ENCODE peak calls at places on chromosome 18, in six cellular contexts. L is AG04449, Y is body of pancreas, K is bronchial epithelial cell, P is tibial nerve, W is lower lobe of right lung. Q is an unnamed sample.

GRCh38 chr18:54116541-54117257 is 107.8 kb downstream of the MBD2 start:
- DNase-seq in Y (no peak), K (no peak), L (no peak), P (no peak), W (no peak), Q (no peak)

GRCh38 chr18:7545734-7546133 is 21.4 kb upstream of the PTPRM start:
- DNase-seq in K (no peak), P (no peak), Y (no peak), W (no peak), L (no peak), Q (no peak)

GRCh38 chr18:63508634-63509033 is 31.9 kb downstream of the SERPINB5 start:
- DNase-seq in K (no peak), Y (no peak), W (no peak), L (no peak), P (no peak), Q (no peak)

GRCh38 chr18:27713037-27713726 is 463.7 kb downstream of the CDH2 start:
- DNase-seq in P (no peak), Y (no peak), W (no peak), L (no peak), K (no peak), Q (no peak)

GRCh38 chr18:48902023-48902855 is 48.5 kb downstream of the SMAD7 start:
- DNase-seq in W (peak; percentile 89), L (peak; percentile 61), K (peak; percentile 58), Y (peak; percentile 88), P (peak; percentile 56), Q (no peak)

GRCh38 chr18:49018961-49019445 is 68.2 kb upstream of the SMAD7 start:
- DNase-seq in P (no peak), Y (no peak), W (no peak), L (no peak), K (no peak), Q (no peak)

GRCh38 chr18:10053861-10054260 is 140.0 kb downstream of the VAPA start:
- DNase-seq in L (no peak), K (no peak), P (no peak), Y (no peak), W (no peak), Q (no peak)

GRCh38 chr18:68428026-68428425 is 286.9 kb downstream of the TMX3 start:
- DNase-seq in Y (no peak), L (peak; percentile 57), W (no peak), P (no peak), K (peak; percentile 96), Q (no peak)

GRCh38 chr18:10454800-10455550 is 540 bp downstream of the APCDD1 start:
- DNase-seq in L (no peak), P (no peak), W (peak; percentile 70), K (no peak), Y (peak; percentile 50), Q (no peak)

GRCh38 chr18:28078298-28078697 is 98.6 kb downstream of the CDH2 start:
- DNase-seq in Y (no peak), K (no peak), W (no peak), P (no peak), L (no peak), Q (no peak)

GRCh38 chr18:49052891-49053644 is 102.3 kb upstream of the SMAD7 start:
- DNase-seq in P (no peak), L (peak; percentile 92), Y (peak; percentile 17), W (no peak), K (no peak), Q (no peak)

GRCh38 chr18:20971886-20972267 is 139.7 kb downstream of the ROCK1 start:
- DNase-seq in Y (no peak), K (peak; percentile 26), W (no peak), P (no peak), L (no peak), Q (no peak)

GRCh38 chr18:41391616-41392610 is 563.1 kb upstream of the PIK3C3 start:
- DNase-seq in W (peak; percentile 45), K (peak; percentile 53), P (no peak), L (no peak), Y (peak; percentile 28), Q (no peak)

GRCh38 chr18:62865498-62865897 is 150.2 kb downstream of the PHLPP1 start:
- DNase-seq in P (no peak), K (no peak), Y (no peak), W (no peak), L (no peak), Q (no peak)

GRCh38 chr18:34120294-34120693 is 104.4 kb downstream of the NOL4 start:
- DNase-seq in Y (no peak), K (peak; percentile 29), L (no peak), W (no peak), P (no peak), Q (no peak)

GRCh38 chr18:10453261-10453884 is 1.1 kb upstream of the APCDD1 start:
- DNase-seq in W (no peak), K (no peak), P (no peak), Y (no peak), L (no peak), Q (no peak)

GRCh38 chr18:62281684-62282083 is 43.4 kb upstream of the TNFRSF11A start:
- DNase-seq in W (no peak), K (peak; percentile 91), P (no peak), L (peak; percentile 57), Y (no peak), Q (no peak)

GRCh38 chr18:42052137-42052708 is 97.2 kb downstream of the PIK3C3 start:
- DNase-seq in K (no peak), P (no peak), W (no peak), Y (no peak), L (no peak), Q (no peak)

GRCh38 chr18:56716692-56717146 is 65.6 kb downstream of the WDR7 start:
- DNase-seq in K (no peak), W (no peak), L (no peak), P (no peak), Y (no peak), Q (no peak)

GRCh38 chr18:23069481-23069880 is 65.8 kb upstream of the CABLES1 start:
- DNase-seq in K (no peak), P (no peak), L (no peak), Y (no peak), W (no peak), Q (no peak)

GRCh38 chr18:55096261-55097026 is 137.2 kb upstream of the CCDC68 start:
- DNase-seq in L (peak; percentile 38), Y (no peak), K (peak; percentile 62), W (no peak), P (peak; percentile 16), Q (peak; percentile 5)

GRCh38 chr18:61414116-61414515 is 80.9 kb downstream of the CDH20 start:
- DNase-seq in W (no peak), Y (no peak), P (no peak), L (no peak), K (no peak), Q (no peak)

GRCh38 chr18:36889316-36889715 is 60.4 kb downstream of the KIAA1328 start:
- DNase-seq in W (no peak), K (no peak), L (no peak), P (no peak), Y (no peak), Q (no peak)

GRCh38 chr18:11726556-11726955 is 37.5 kb downstream of the GNAL start:
- DNase-seq in L (no peak), K (peak; percentile 81), Y (no peak), P (no peak), W (no peak), Q (no peak)

GRCh38 chr18:76412818-76413565 is 82.0 kb downstream of the ZNF516 start:
- DNase-seq in W (no peak), P (no peak), L (no peak), Y (no peak), K (no peak), Q (no peak)

GRCh38 chr18:3585656-3586509 is 135.9 kb downstream of the TGIF1 start:
- DNase-seq in L (no peak), K (peak; percentile 75), P (peak; percentile 62), W (peak; percentile 89), Y (peak; percentile 82), Q (peak; percentile 55)

GRCh38 chr18:3581890-3582289 is 131.9 kb downstream of the TGIF1 start:
- DNase-seq in K (no peak), W (no peak), Y (no peak), P (no peak), L (no peak), Q (no peak)

GRCh38 chr18:3579701-3580100 is 129.7 kb downstream of the TGIF1 start:
- DNase-seq in Y (no peak), K (peak; percentile 82), P (no peak), W (no peak), L (peak; percentile 77), Q (no peak)

GRCh38 chr18:3584897-3585460 is 135.0 kb downstream of the TGIF1 start:
- DNase-seq in K (peak; percentile 33), L (no peak), P (no peak), W (no peak), Y (no peak), Q (no peak)

DNA sequence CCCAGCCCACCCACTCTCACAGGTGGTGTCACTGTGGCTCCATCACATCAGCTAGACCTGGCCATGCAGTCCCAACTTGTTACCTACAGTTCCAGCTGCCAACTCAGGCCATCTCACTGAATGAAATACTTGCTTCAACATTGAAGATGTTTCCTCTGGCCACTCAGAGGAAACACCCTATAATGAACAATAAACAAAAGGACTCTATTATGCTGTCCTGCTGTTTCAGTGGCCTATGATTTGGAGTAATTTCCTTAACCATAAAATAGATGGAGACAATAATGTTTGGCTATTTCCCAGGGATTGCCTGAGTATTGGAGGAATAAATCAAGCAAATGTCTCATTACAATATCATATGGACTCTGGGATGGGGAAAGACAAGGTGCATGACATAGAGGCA is 134.3 kb downstream of the TGIF1 start:
- DNase-seq in L (no peak), W (no peak), Y (no peak), K (no peak), P (no peak), Q (no peak)
- TF ChIP-seq CTCF in L (no peak), W (no peak), Y (no peak), K (no peak), P (no peak), Q (no peak)

DNA sequence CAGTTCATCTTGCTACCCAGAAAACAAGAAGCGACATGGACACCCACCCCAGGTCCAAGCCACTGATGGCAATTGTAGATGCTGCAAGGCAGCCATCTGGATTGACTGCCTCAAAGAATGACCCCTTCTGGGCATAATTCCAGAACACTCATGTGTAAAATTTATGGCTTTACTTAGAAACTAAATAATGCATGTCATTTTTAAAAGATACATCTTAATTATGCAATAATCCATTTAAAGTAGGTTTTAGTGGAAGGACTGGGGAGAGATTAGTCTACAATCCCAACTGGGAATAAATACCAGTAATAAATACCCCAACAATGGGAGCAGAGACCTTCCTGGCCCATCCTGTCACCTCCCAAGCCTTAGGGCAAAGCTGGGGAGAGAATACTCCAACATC is 247.7 kb downstream of the SS18 start:
- DNase-seq in P (no peak), K (no peak), W (no peak), L (no peak), Y (no peak), Q (no peak)
- H3K4me3 ChIP-seq in P (no peak overlapping the region), K (no peak overlapping the region), W (no peak overlapping the region), L (no peak overlapping the region), Y (no peak overlapping the region), Q (no peak overlapping the region)

DNA sequence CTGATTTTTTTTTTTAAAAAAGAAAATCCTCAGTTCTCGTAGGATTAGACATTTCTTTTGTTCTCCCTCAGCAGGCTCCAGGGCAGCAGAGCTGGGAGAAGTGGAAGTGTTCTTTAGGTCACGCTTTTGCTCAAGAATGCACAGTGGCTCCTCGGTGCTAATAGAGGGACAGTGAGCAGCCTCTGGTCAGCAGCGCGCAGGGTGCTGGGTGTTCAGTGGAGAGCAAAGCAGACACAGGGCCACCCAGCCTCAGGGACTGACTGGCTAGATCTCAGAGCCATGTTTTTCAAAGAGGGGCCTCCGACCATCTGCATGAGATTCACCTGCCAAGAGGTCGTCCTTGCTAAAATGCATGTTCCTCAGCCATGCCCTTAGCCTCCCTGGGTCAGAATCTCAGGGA is 218.8 kb downstream of the HAUS1 start:
- DNase-seq in W (no peak), K (no peak), Y (no peak), L (no peak), P (no peak), Q (no peak)
- TF ChIP-seq CTCF in W (no peak), K (no peak), Y (no peak), L (no peak), P (no peak), Q (no peak)

GRCh38 chr18:31774477-31774785 is 13.8 kb upstream of the SLC25A52 start:
- DNase-seq in Y (no peak), P (no peak), K (no peak), L (no peak), W (no peak), Q (peak; percentile 22)
- H3K4me3 ChIP-seq in Y (no peak overlapping the region), P (no peak overlapping the region), K (no peak overlapping the region), L (no peak overlapping the region), W (no peak overlapping the region), Q (no peak overlapping the region)